ENCODE peak calls at places on chromosomes 5 and 9, in six cellular contexts. One of them, this sample, is unnamed.

GRCh38 chr5:68795190-68795589 is 298.6 kb upstream of the SLC30A5 start:
- DNase-seq in trophoblast cell: no peak
- DNase-seq in neuronal stem cell: no peak
- DNase-seq in H9: no peak
- DNase-seq in mesenchymal stem cell: no peak
- DNase-seq in IMR-90: no peak
- DNase-seq in this sample: no peak

GRCh38 chr5:62284946-62285891 is 20.8 kb upstream of the KIF2A start:
- DNase-seq in H9: no peak
- DNase-seq in IMR-90: no peak
- DNase-seq in neuronal stem cell: no peak
- DNase-seq in trophoblast cell: peak; percentile 38
- DNase-seq in mesenchymal stem cell: no peak
- DNase-seq in this sample: no peak

GRCh38 chr9:27924502-27924901 is 351.2 kb upstream of the C9orf72 start:
- DNase-seq in neuronal stem cell: no peak
- DNase-seq in mesenchymal stem cell: no peak
- DNase-seq in H9: no peak
- DNase-seq in trophoblast cell: no peak
- DNase-seq in IMR-90: no peak
- DNase-seq in this sample: no peak

GRCh38 chr5:143933434-143933833 is 121.5 kb downstream of the HMHB1 start:
- DNase-seq in trophoblast cell: peak; percentile 71
- DNase-seq in H9: no peak
- DNase-seq in neuronal stem cell: no peak
- DNase-seq in mesenchymal stem cell: no peak
- DNase-seq in IMR-90: no peak
- DNase-seq in this sample: no peak

GRCh38 chr5:2686296-2686695 is 65.2 kb downstream of the IRX2 start:
- DNase-seq in IMR-90: no peak
- DNase-seq in neuronal stem cell: peak; percentile 3
- DNase-seq in trophoblast cell: no peak
- DNase-seq in H9: no peak
- DNase-seq in mesenchymal stem cell: no peak
- DNase-seq in this sample: no peak

GRCh38 chr5:72633649-72634048 is 126.4 kb upstream of the ZNF366 start:
- DNase-seq in trophoblast cell: no peak
- DNase-seq in IMR-90: peak; percentile 82
- DNase-seq in H9: no peak
- DNase-seq in mesenchymal stem cell: peak; percentile 46
- DNase-seq in neuronal stem cell: no peak
- DNase-seq in this sample: no peak

GRCh38 chr5:180155331-180155881 is 53.6 kb downstream of the RASGEF1C start:
- DNase-seq in trophoblast cell: no peak
- DNase-seq in H9: no peak
- DNase-seq in IMR-90: no peak
- DNase-seq in neuronal stem cell: no peak
- DNase-seq in mesenchymal stem cell: no peak
- DNase-seq in this sample: no peak

GRCh38 chr9:38017149-38017884 is 51.7 kb downstream of the SHB start:
- DNase-seq in H9: peak; percentile 96
- DNase-seq in neuronal stem cell: peak; percentile 92
- DNase-seq in mesenchymal stem cell: peak; percentile 72
- DNase-seq in IMR-90: peak; percentile 62
- DNase-seq in trophoblast cell: no peak
- DNase-seq in this sample: peak; percentile 97

GRCh38 chr5:155727512-155728145 is 599.3 kb upstream of the SGCD start:
- DNase-seq in H9: peak; percentile 42
- DNase-seq in IMR-90: no peak
- DNase-seq in trophoblast cell: no peak
- DNase-seq in mesenchymal stem cell: no peak
- DNase-seq in neuronal stem cell: peak; percentile 4
- DNase-seq in this sample: peak; percentile 63

GRCh38 chr9:6944896-6945295 is 187.1 kb downstream of the KDM4C start:
- DNase-seq in H9: no peak
- DNase-seq in neuronal stem cell: no peak
- DNase-seq in trophoblast cell: peak; percentile 73
- DNase-seq in IMR-90: peak; percentile 53
- DNase-seq in mesenchymal stem cell: peak; percentile 50
- DNase-seq in this sample: no peak

GRCh38 chr9:136658849-136659535 is 3.7 kb upstream of the EGFL7 start:
- DNase-seq in H9: no peak
- DNase-seq in trophoblast cell: no peak
- DNase-seq in mesenchymal stem cell: no peak
- DNase-seq in IMR-90: no peak
- DNase-seq in neuronal stem cell: no peak
- DNase-seq in this sample: peak; percentile 52

GRCh38 chr9:18891946-18892670 is 140.9 kb downstream of the SAXO1 start:
- DNase-seq in mesenchymal stem cell: no peak
- DNase-seq in H9: no peak
- DNase-seq in neuronal stem cell: no peak
- DNase-seq in trophoblast cell: peak; percentile 74
- DNase-seq in IMR-90: no peak
- DNase-seq in this sample: no peak

GRCh38 chr5:43042176-43042625 is 2.1 kb upstream of the ANXA2R start:
- DNase-seq in H9: peak; percentile 66
- DNase-seq in neuronal stem cell: peak; percentile 75
- DNase-seq in trophoblast cell: peak; percentile 79
- DNase-seq in IMR-90: peak; percentile 69
- DNase-seq in mesenchymal stem cell: peak; percentile 93
- DNase-seq in this sample: no peak

GRCh38 chr5:7825630-7826029 is 25.3 kb downstream of the CFAP90 start:
- DNase-seq in neuronal stem cell: no peak
- DNase-seq in trophoblast cell: no peak
- DNase-seq in mesenchymal stem cell: no peak
- DNase-seq in IMR-90: no peak
- DNase-seq in H9: no peak
- DNase-seq in this sample: no peak

GRCh38 chr9:132632426-132632825 is 37.4 kb downstream of the DDX31 start:
- DNase-seq in IMR-90: no peak
- DNase-seq in mesenchymal stem cell: no peak
- DNase-seq in neuronal stem cell: no peak
- DNase-seq in trophoblast cell: peak; percentile 73
- DNase-seq in H9: no peak
- DNase-seq in this sample: no peak

DNA sequence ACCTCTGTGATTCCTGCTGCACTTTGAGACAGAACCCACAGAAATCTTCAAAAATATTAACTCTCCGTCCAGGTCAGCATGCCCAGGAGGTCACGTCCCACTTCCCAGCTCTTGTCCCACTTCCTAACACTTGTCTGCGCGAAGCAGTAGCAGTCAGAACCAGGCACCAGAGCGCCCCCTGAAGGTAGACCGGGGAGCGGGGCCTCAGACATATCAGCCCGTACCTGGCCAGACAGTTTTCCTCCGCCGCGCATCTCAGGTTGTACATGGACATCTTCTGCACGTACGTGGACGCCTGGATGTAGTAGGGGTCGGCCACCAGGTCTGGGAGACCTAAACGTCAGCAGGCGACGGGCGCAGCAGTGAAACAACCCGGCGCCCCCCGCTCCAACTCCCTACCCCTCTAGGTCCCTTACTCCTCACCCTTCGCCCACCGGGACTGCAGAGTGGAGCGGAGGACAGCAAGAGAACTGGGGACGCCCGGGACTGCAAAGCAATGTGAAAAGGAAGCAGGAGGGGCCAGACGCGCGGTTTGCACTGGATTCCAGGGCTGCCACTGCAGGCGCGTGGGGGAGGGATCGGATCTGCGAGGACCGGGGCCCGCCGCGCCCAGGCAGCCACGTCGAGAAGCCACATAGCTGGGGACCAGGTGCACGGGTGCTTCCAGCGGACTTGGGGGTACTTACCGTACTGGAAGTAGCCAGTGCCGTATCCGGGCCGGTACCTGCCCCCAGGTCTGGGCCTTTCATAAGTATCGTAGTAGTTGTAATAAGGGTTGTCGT is 1.2 kb downstream of the LOX start:
- DNase-seq in H9: peak; percentile 88
- DNase-seq in mesenchymal stem cell: peak; percentile 84
- DNase-seq in trophoblast cell: peak; percentile 71
- DNase-seq in neuronal stem cell: peak; percentile 67
- DNase-seq in IMR-90: peak; percentile 76
- DNase-seq in this sample: peak; percentile 97
- H3K14ac ChIP-seq in H9: no peak overlapping the region
- H3K14ac ChIP-seq in mesenchymal stem cell: no peak overlapping the region
- H3K14ac ChIP-seq in trophoblast cell: peak overlapping the region; percentile 11
- H3K14ac ChIP-seq in neuronal stem cell: no peak overlapping the region
- H3K14ac ChIP-seq in IMR-90: peak overlapping the region; percentile 99
- H3K14ac ChIP-seq in this sample: no peak overlapping the region

DNA sequence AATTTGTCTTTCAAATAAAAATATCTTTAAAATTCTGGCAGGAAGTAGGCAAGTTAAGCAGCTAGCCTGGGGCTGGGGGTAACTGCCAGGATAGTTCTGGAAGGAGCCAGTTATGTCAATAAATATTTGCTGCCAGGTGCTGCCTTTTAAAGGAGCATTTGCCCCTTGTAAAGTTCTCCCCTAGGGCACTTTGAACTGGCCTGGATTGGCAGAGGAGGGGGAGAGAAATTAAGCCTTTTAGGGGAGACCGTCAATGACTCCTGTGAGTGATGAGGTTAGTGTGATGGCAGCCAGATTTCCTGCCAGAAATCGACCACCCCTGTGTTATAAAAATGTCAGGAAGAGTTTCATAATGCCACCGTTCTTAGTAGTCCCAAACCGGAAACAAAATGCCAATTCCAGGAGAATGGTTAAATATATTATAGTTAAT is 89.8 kb upstream of the ELL2 start:
- DNase-seq in mesenchymal stem cell: no peak
- DNase-seq in IMR-90: no peak
- DNase-seq in trophoblast cell: no peak
- DNase-seq in neuronal stem cell: no peak
- DNase-seq in H9: no peak
- DNase-seq in this sample: no peak
- H3K14ac ChIP-seq in mesenchymal stem cell: no peak overlapping the region
- H3K14ac ChIP-seq in IMR-90: peak overlapping the region; percentile 43
- H3K14ac ChIP-seq in trophoblast cell: no peak overlapping the region
- H3K14ac ChIP-seq in neuronal stem cell: no peak overlapping the region
- H3K14ac ChIP-seq in H9: no peak overlapping the region
- H3K14ac ChIP-seq in this sample: no peak overlapping the region

GRCh38 chr5:169706758-169707450 is 69.8 kb downstream of the DOCK2 start:
- DNase-seq in H9: no peak
- DNase-seq in trophoblast cell: no peak
- DNase-seq in neuronal stem cell: no peak
- DNase-seq in IMR-90: peak; percentile 86
- DNase-seq in mesenchymal stem cell: peak; percentile 78
- DNase-seq in this sample: no peak

GRCh38 chr5:169706070-169706469 is 69.0 kb downstream of the DOCK2 start:
- DNase-seq in trophoblast cell: no peak
- DNase-seq in neuronal stem cell: no peak
- DNase-seq in IMR-90: no peak
- DNase-seq in H9: no peak
- DNase-seq in mesenchymal stem cell: peak; percentile 52
- DNase-seq in this sample: no peak

GRCh38 chr5:169710675-169711074 is 73.6 kb downstream of the DOCK2 start:
- DNase-seq in H9: no peak
- DNase-seq in neuronal stem cell: no peak
- DNase-seq in trophoblast cell: no peak
- DNase-seq in IMR-90: no peak
- DNase-seq in mesenchymal stem cell: no peak
- DNase-seq in this sample: no peak

GRCh38 chr5:169705322-169705721 is 68.2 kb downstream of the DOCK2 start:
- DNase-seq in trophoblast cell: no peak
- DNase-seq in mesenchymal stem cell: no peak
- DNase-seq in neuronal stem cell: no peak
- DNase-seq in H9: no peak
- DNase-seq in IMR-90: no peak
- DNase-seq in this sample: no peak

GRCh38 chr5:169707714-169708113 is 70.6 kb downstream of the DOCK2 start:
- DNase-seq in trophoblast cell: no peak
- DNase-seq in mesenchymal stem cell: no peak
- DNase-seq in H9: no peak
- DNase-seq in IMR-90: no peak
- DNase-seq in neuronal stem cell: no peak
- DNase-seq in this sample: no peak
- H3K14ac ChIP-seq in trophoblast cell: no peak overlapping the region
- H3K14ac ChIP-seq in mesenchymal stem cell: no peak overlapping the region
- H3K14ac ChIP-seq in H9: no peak overlapping the region
- H3K14ac ChIP-seq in IMR-90: peak overlapping the region; percentile 83
- H3K14ac ChIP-seq in neuronal stem cell: no peak overlapping the region
- H3K14ac ChIP-seq in this sample: no peak overlapping the region

GRCh38 chr9:117625154-117625553 is 79.0 kb upstream of the TLR4 start:
- DNase-seq in neuronal stem cell: no peak
- DNase-seq in IMR-90: no peak
- DNase-seq in mesenchymal stem cell: no peak
- DNase-seq in H9: no peak
- DNase-seq in trophoblast cell: no peak
- DNase-seq in this sample: no peak

GRCh38 chr9:117616436-117616835 is 87.8 kb upstream of the TLR4 start:
- DNase-seq in mesenchymal stem cell: no peak
- DNase-seq in neuronal stem cell: no peak
- DNase-seq in trophoblast cell: no peak
- DNase-seq in IMR-90: no peak
- DNase-seq in H9: no peak
- DNase-seq in this sample: no peak

GRCh38 chr9:117624106-117624505 is 80.1 kb upstream of the TLR4 start:
- DNase-seq in H9: no peak
- DNase-seq in neuronal stem cell: no peak
- DNase-seq in IMR-90: no peak
- DNase-seq in mesenchymal stem cell: peak; percentile 5
- DNase-seq in trophoblast cell: no peak
- DNase-seq in this sample: no peak

GRCh38 chr9:117622347-117622746 is 81.9 kb upstream of the TLR4 start:
- DNase-seq in mesenchymal stem cell: no peak
- DNase-seq in H9: no peak
- DNase-seq in IMR-90: no peak
- DNase-seq in trophoblast cell: no peak
- DNase-seq in neuronal stem cell: no peak
- DNase-seq in this sample: no peak
- H3K14ac ChIP-seq in mesenchymal stem cell: no peak overlapping the region
- H3K14ac ChIP-seq in H9: no peak overlapping the region
- H3K14ac ChIP-seq in IMR-90: no peak overlapping the region
- H3K14ac ChIP-seq in trophoblast cell: no peak overlapping the region
- H3K14ac ChIP-seq in neuronal stem cell: no peak overlapping the region
- H3K14ac ChIP-seq in this sample: no peak overlapping the region

This sample was measured in H1.